ENCODE peak calls at places on chromosomes 2 and 18, in six cellular contexts. One of them, this sample, is unnamed.

GRCh38 chr2:11370377-11371098 is 26.1 kb upstream of the ROCK2 start:
- DNase-seq in lung: peak
- DNase-seq in foreskin fibroblast: no peak
- DNase-seq in fibroblast of pulmonary artery: peak
- DNase-seq in AG09309: no peak
- DNase-seq in HL-60: no peak
- DNase-seq in this sample: no peak

GRCh38 chr2:181116251-181116650 is 135.8 kb downstream of the UBE2E3 start:
- DNase-seq in foreskin fibroblast: no peak
- DNase-seq in AG09309: no peak
- DNase-seq in HL-60: no peak
- DNase-seq in lung: no peak
- DNase-seq in fibroblast of pulmonary artery: no peak
- DNase-seq in this sample: no peak

GRCh38 chr2:191746809-191747208 is 68.9 kb downstream of the NABP1 start:
- DNase-seq in fibroblast of pulmonary artery: no peak
- DNase-seq in foreskin fibroblast: no peak
- DNase-seq in AG09309: no peak
- DNase-seq in HL-60: no peak
- DNase-seq in lung: no peak
- DNase-seq in this sample: no peak

GRCh38 chr2:229408356-229408755 is 137.3 kb upstream of the PID1 start:
- DNase-seq in lung: peak
- DNase-seq in HL-60: peak
- DNase-seq in fibroblast of pulmonary artery: peak
- DNase-seq in foreskin fibroblast: peak
- DNase-seq in AG09309: peak
- DNase-seq in this sample: peak

GRCh38 chr2:3297523-3297922 is 80.1 kb downstream of the EIPR1 start:
- DNase-seq in HL-60: no peak
- DNase-seq in fibroblast of pulmonary artery: no peak
- DNase-seq in lung: no peak
- DNase-seq in AG09309: no peak
- DNase-seq in foreskin fibroblast: no peak
- DNase-seq in this sample: no peak

GRCh38 chr2:229712125-229712524 is 2.2 kb downstream of the DNER start:
- DNase-seq in fibroblast of pulmonary artery: peak
- DNase-seq in lung: no peak
- DNase-seq in foreskin fibroblast: no peak
- DNase-seq in HL-60: no peak
- DNase-seq in AG09309: no peak
- DNase-seq in this sample: peak

GRCh38 chr2:241036397-241036963 is 38.1 kb downstream of the SNED1 start:
- DNase-seq in AG09309: no peak
- DNase-seq in fibroblast of pulmonary artery: no peak
- DNase-seq in foreskin fibroblast: no peak
- DNase-seq in HL-60: no peak
- DNase-seq in lung: peak
- DNase-seq in this sample: no peak

GRCh38 chr2:7646661-7647060 is 729.4 kb downstream of the RNF144A start:
- DNase-seq in lung: no peak
- DNase-seq in HL-60: no peak
- DNase-seq in foreskin fibroblast: no peak
- DNase-seq in fibroblast of pulmonary artery: no peak
- DNase-seq in AG09309: no peak
- DNase-seq in this sample: no peak

GRCh38 chr2:224754129-224754528 is 38.0 kb upstream of the CCDC195 start:
- DNase-seq in lung: no peak
- DNase-seq in HL-60: no peak
- DNase-seq in fibroblast of pulmonary artery: peak
- DNase-seq in AG09309: peak
- DNase-seq in foreskin fibroblast: peak
- DNase-seq in this sample: peak

GRCh38 chr18:6362559-6363129 is 52.1 kb downstream of the L3MBTL4 start:
- DNase-seq in fibroblast of pulmonary artery: no peak
- DNase-seq in HL-60: no peak
- DNase-seq in lung: no peak
- DNase-seq in AG09309: no peak
- DNase-seq in foreskin fibroblast: no peak
- DNase-seq in this sample: no peak

GRCh38 chr2:167932123-167932693 is 315.2 kb downstream of the STK39 start:
- DNase-seq in foreskin fibroblast: no peak
- DNase-seq in AG09309: no peak
- DNase-seq in lung: no peak
- DNase-seq in HL-60: no peak
- DNase-seq in fibroblast of pulmonary artery: no peak
- DNase-seq in this sample: no peak
- H3K4me3 ChIP-seq in foreskin fibroblast: no peak
- H3K4me3 ChIP-seq in AG09309: no peak
- H3K4me3 ChIP-seq in lung: no peak
- H3K4me3 ChIP-seq in HL-60: no peak
- H3K4me3 ChIP-seq in fibroblast of pulmonary artery: no peak
- H3K4me3 ChIP-seq in this sample: no peak

GRCh38 chr2:86021396-86022378 is 84.0 kb downstream of the POLR1A start:
- DNase-seq in lung: no peak
- DNase-seq in HL-60: no peak
- DNase-seq in AG09309: no peak
- DNase-seq in fibroblast of pulmonary artery: no peak
- DNase-seq in foreskin fibroblast: no peak
- DNase-seq in this sample: no peak
- TF ChIP-seq CTCF in lung: no peak
- TF ChIP-seq CTCF in HL-60: no peak
- TF ChIP-seq CTCF in AG09309: no peak
- TF ChIP-seq CTCF in fibroblast of pulmonary artery: peak
- TF ChIP-seq CTCF in foreskin fibroblast: no peak
- TF ChIP-seq CTCF in this sample: peak

DNA sequence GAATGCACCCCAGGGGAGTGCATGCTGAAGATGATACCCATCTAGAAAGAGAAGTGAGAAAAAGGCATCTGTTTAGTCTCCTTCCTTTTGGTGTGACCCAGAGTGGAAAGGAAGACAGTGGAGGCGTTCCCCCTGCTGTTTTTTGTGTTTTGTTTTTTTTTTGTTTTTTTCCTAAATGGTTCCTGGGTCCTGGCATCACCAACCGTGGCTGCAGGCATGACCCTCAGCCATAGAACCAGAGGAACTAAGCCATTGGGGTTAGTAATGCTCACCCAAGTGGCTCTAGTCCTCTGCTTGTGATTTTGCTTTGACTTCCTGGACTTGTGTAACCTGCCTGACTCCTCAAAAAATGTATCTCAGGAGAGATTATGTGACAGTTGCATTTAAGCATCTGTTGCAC is 451.3 kb downstream of the DCC start:
- DNase-seq in AG09309: no peak
- DNase-seq in foreskin fibroblast: no peak
- DNase-seq in lung: no peak
- DNase-seq in HL-60: no peak
- DNase-seq in fibroblast of pulmonary artery: no peak
- DNase-seq in this sample: no peak
- H3K4me3 ChIP-seq in AG09309: no peak
- H3K4me3 ChIP-seq in foreskin fibroblast: no peak
- H3K4me3 ChIP-seq in lung: no peak
- H3K4me3 ChIP-seq in HL-60: no peak
- H3K4me3 ChIP-seq in fibroblast of pulmonary artery: no peak
- H3K4me3 ChIP-seq in this sample: no peak

DNA sequence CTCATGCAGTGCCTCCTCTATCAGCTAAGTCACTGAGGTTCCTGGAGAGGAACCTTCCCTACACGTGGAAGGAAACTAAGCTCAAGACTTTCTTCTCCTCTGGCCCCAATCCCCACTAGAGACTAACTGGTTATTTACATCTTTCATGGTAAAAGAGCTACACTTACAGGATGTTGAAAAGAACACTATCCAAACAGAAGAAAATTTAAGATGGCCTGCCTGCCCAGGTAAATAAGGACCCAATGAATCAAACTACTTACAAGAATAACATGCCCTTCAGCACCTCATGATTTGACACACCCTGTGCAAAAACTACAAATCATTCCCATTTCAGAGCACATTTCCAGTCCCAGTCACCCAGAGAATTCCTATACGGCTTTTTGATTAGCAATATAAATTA is 30.9 kb downstream of the LRP2 start:
- DNase-seq in AG09309: no peak
- DNase-seq in HL-60: no peak
- DNase-seq in fibroblast of pulmonary artery: no peak
- DNase-seq in foreskin fibroblast: no peak
- DNase-seq in lung: no peak
- DNase-seq in this sample: no peak
- TF ChIP-seq CTCF in AG09309: no peak
- TF ChIP-seq CTCF in HL-60: no peak
- TF ChIP-seq CTCF in fibroblast of pulmonary artery: no peak
- TF ChIP-seq CTCF in foreskin fibroblast: no peak
- TF ChIP-seq CTCF in lung: no peak
- TF ChIP-seq CTCF in this sample: no peak

DNA sequence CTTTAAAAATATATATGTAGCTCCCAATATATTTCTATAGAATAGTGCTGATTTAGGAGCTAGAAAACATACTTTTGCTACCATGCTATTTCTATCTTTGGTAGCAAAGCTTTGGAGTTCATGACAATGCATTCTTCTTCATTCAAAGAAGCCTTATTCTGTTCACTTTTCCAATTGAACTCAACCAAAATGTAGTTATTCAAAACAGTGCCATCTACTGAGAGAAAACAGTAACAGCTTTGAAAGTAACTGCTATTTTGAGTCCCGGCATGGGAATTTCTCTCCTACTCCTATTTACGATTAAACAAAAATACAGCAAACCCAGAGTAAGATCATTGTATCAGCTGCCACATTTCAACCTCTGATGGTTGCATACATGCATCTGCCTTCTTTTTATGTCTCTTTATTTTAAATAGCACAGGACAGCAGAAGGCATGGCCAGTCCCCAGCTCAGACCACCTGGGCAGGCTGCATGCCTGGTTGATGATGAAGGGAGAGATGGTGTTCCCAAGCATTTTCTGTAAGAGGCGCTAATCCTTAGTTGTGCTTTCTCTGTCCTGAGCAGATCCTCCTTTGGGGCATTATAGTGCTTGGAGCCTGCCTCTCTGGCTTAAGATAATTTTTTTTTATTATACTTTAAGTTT is 69.7 kb upstream of the SULT1C3 start:
- DNase-seq in fibroblast of pulmonary artery: peak
- DNase-seq in foreskin fibroblast: no peak
- DNase-seq in AG09309: no peak
- DNase-seq in lung: no peak
- DNase-seq in HL-60: no peak
- DNase-seq in this sample: peak
- H3K4me3 ChIP-seq in fibroblast of pulmonary artery: no peak
- H3K4me3 ChIP-seq in foreskin fibroblast: no peak
- H3K4me3 ChIP-seq in AG09309: no peak
- H3K4me3 ChIP-seq in lung: no peak
- H3K4me3 ChIP-seq in HL-60: no peak
- H3K4me3 ChIP-seq in this sample: no peak

GRCh38 chr18:58989184-58989759 is 124.6 kb downstream of the ZNF532 start:
- DNase-seq in HL-60: no peak
- DNase-seq in lung: no peak
- DNase-seq in AG09309: no peak
- DNase-seq in fibroblast of pulmonary artery: no peak
- DNase-seq in foreskin fibroblast: no peak
- DNase-seq in this sample: no peak

GRCh38 chr18:58993260-58993659 is 128.6 kb downstream of the ZNF532 start:
- DNase-seq in foreskin fibroblast: peak
- DNase-seq in fibroblast of pulmonary artery: peak
- DNase-seq in HL-60: no peak
- DNase-seq in lung: no peak
- DNase-seq in AG09309: peak
- DNase-seq in this sample: peak

GRCh38 chr18:58990720-58991119 is 126.0 kb downstream of the ZNF532 start:
- DNase-seq in HL-60: no peak
- DNase-seq in fibroblast of pulmonary artery: no peak
- DNase-seq in foreskin fibroblast: no peak
- DNase-seq in lung: no peak
- DNase-seq in AG09309: no peak
- DNase-seq in this sample: no peak

GRCh38 chr18:58992301-58993231 is 127.9 kb downstream of the ZNF532 start:
- DNase-seq in fibroblast of pulmonary artery: peak
- DNase-seq in HL-60: no peak
- DNase-seq in lung: no peak
- DNase-seq in foreskin fibroblast: no peak
- DNase-seq in AG09309: no peak
- DNase-seq in this sample: no peak

DNA sequence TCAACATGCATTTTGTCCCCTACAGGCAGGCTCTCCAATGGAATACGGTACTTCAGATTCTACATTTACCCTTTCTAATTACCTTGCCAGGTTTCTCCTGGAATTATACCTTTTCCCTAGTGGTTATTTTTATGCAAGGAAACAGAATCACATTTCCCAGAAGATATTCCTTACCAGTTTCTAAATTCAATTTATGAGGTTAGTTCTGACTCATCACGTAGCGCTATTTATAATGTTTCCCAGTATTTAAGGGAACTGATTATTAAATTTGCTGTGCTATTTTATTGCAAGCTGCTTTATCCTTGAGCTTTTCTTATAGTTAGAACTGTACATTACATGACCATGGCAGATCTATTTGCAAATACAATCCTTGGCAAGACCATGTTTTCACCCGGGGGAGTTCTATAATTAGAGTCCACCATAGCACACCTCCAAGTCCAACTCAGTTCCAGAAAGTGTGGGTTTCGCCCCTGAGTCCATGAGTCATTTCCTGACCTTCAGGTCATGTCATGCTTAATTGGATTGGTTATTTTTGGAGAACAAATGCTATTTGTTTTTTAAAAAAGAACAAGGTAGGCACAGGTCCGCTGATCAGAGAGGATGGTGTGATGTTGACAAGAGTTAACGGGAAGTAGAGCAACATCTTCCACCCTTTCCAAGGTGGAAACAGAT is 126.6 kb downstream of the ZNF532 start:
- DNase-seq in foreskin fibroblast: no peak
- DNase-seq in HL-60: no peak
- DNase-seq in fibroblast of pulmonary artery: peak
- DNase-seq in lung: no peak
- DNase-seq in AG09309: no peak
- DNase-seq in this sample: no peak
- TF ChIP-seq CTCF in foreskin fibroblast: no peak
- TF ChIP-seq CTCF in HL-60: no peak
- TF ChIP-seq CTCF in fibroblast of pulmonary artery: no peak
- TF ChIP-seq CTCF in lung: no peak
- TF ChIP-seq CTCF in AG09309: no peak
- TF ChIP-seq CTCF in this sample: no peak

This sample was measured in choroid plexus epithelial cell.